ENCODE peak calls at places on chromosomes 16 and 17, in five cellular contexts. A is A549, D is HepG2, C is GM12878, O is GM23338. G is an unnamed sample.

GRCh38 chr16:53931946-53932345 is 228.0 kb downstream of the FTO start:
- DNase-seq in A (no peak), D (no peak), C (no peak), O (no peak), G (no peak)

GRCh38 chr17:34850023-34850422 is 111.2 kb downstream of the CCT6B start:
- DNase-seq in A (no peak), D (no peak), C (no peak), O (no peak), G (no peak)

GRCh38 chr16:5498562-5498961 is 401.0 kb upstream of the EEF2KMT start:
- DNase-seq in A (no peak), D (no peak), C (no peak), O (no peak), G (no peak)

GRCh38 chr17:51860934-51861561 is 297.5 kb downstream of the CA10 start:
- DNase-seq in A (peak), D (peak), C (no peak), O (peak), G (peak)

GRCh38 chr17:15507896-15508295 is 40.5 kb upstream of the CDRT4 start:
- DNase-seq in A (no peak), D (no peak), C (no peak), O (no peak), G (no peak)

GRCh38 chr17:74532115-74532514 is 840 bp upstream of the CD300LB start:
- DNase-seq in A (no peak), D (no peak), C (no peak), O (peak), G (no peak)

GRCh38 chr16:58853830-58854229 is 119.7 kb upstream of the GOT2 start:
- DNase-seq in A (no peak), D (no peak), C (no peak), O (no peak), G (no peak)

GRCh38 chr16:14487579-14487978 is 142.5 kb downstream of the PARN start:
- DNase-seq in A (no peak), D (no peak), C (no peak), O (no peak), G (peak)

GRCh38 chr17:49565948-49566491 is 9.7 kb upstream of the NXPH3 start:
- DNase-seq in A (no peak), D (no peak), C (no peak), O (no peak), G (peak)

GRCh38 chr16:58236831-58237230 is 38.9 kb upstream of the CSNK2A2 start:
- DNase-seq in A (no peak), D (no peak), C (no peak), O (peak), G (no peak)

GRCh38 chr17:51585514-51586104 is 325.3 kb downstream of the UTP18 start:
- DNase-seq in A (peak), D (peak), C (no peak), O (peak), G (no peak)

GRCh38 chr17:8192070-8192815 is 2.3 kb upstream of the BORCS6 start:
- DNase-seq in A (peak), D (peak), C (peak), O (peak), G (peak)

GRCh38 chr17:50053654-50053960 is 2.3 kb upstream of the ITGA3 start:
- DNase-seq in A (no peak), D (no peak), C (no peak), O (no peak), G (no peak)

GRCh38 chr17:45692661-45693060 is 91.5 kb upstream of the CRHR1 start:
- DNase-seq in A (no peak), D (no peak), C (no peak), O (no peak), G (no peak)

GRCh38 chr16:85029413-85029794 is 1.8 kb downstream of the KIAA0513 start:
- DNase-seq in A (no peak), D (no peak), C (peak), O (no peak), G (peak)

GRCh38 chr17:83178533-83179201 is 99.3 kb downstream of the METRNL start:
- DNase-seq in A (no peak), D (no peak), C (no peak), O (no peak), G (no peak)

GRCh38 chr16:66516808-66517585 is 32.9 kb downstream of the TK2 start:
- DNase-seq in A (peak), D (peak), C (peak), O (no peak), G (peak)

GRCh38 chr17:41882756-41883155 is 17.5 kb upstream of the KLHL11 start:
- DNase-seq in A (no peak), D (no peak), C (no peak), O (no peak), G (no peak)

GRCh38 chr17:44921122-44921882 is 6.0 kb upstream of the GFAP start:
- DNase-seq in A (no peak), D (no peak), C (no peak), O (peak), G (peak)

GRCh38 chr17:15157051-15157450 is 108.1 kb downstream of the PMP22 start:
- DNase-seq in A (no peak), D (no peak), C (no peak), O (no peak), G (no peak)

GRCh38 chr17:4706121-4706520 is 2.2 kb upstream of the PELP1 start:
- DNase-seq in A (no peak), D (no peak), C (no peak), O (peak), G (no peak)

GRCh38 chr17:31472137-31472536 is 80.7 kb downstream of the RAB11FIP4 start:
- DNase-seq in A (no peak), D (peak), C (no peak), O (no peak), G (peak)

GRCh38 chr16:89981414-89981813 is 32.9 kb downstream of the DEF8 start:
- DNase-seq in A (no peak), D (no peak), C (no peak), O (no peak), G (no peak)

GRCh38 chr17:43418441-43419374 is 19.9 kb downstream of the ARL4D start:
- DNase-seq in A (peak), D (peak), C (no peak), O (peak), G (no peak)

GRCh38 chr16:50570808-50571598 is 22.8 kb downstream of the NKD1 start:
- DNase-seq in A (no peak), D (no peak), C (no peak), O (no peak), G (no peak)

GRCh38 chr17:75319818-75320691 is 30.8 kb upstream of the SLC25A19 start:
- DNase-seq in A (no peak), D (no peak), C (no peak), O (no peak), G (no peak)

GRCh38 chr17:58756246-58757161 is 850 bp downstream of the PPM1E start:
- DNase-seq in A (no peak), D (no peak), C (no peak), O (peak), G (peak)

GRCh38 chr17:73010414-73010813 is 82.1 kb downstream of the SLC39A11 start:
- DNase-seq in A (no peak), D (peak), C (no peak), O (no peak), G (no peak)

GRCh38 chr16:47578573-47578972 is 117.4 kb downstream of the PHKB start:
- DNase-seq in A (no peak), D (no peak), C (no peak), O (no peak), G (peak)

GRCh38 chr16:31129568-31130335 is 5.8 kb downstream of the PRSS8 start:
- DNase-seq in A (no peak), D (no peak), C (no peak), O (no peak), G (no peak)

GRCh38 chr16:53768167-53768566 is 64.2 kb downstream of the FTO start:
- DNase-seq in A (no peak), D (no peak), C (no peak), O (no peak), G (no peak)

GRCh38 chr17:50609376-50610074 is 25.2 kb upstream of the ABCC3 start:
- DNase-seq in A (no peak), D (no peak), C (no peak), O (no peak), G (no peak)

GRCh38 chr16:57998484-57998883 is 2.0 kb downstream of the ZNF319 start:
- DNase-seq in A (peak), D (no peak), C (no peak), O (no peak), G (no peak)

GRCh38 chr17:45302649-45303173 is 14.1 kb downstream of the MAP3K14 start:
- DNase-seq in A (no peak), D (no peak), C (peak), O (peak), G (no peak)

GRCh38 chr16:8173111-8173644 is 417.1 kb downstream of the TMEM114 start:
- DNase-seq in A (peak), D (peak), C (peak), O (peak), G (peak)

GRCh38 chr17:46061435-46061834 is 62.4 kb downstream of the STH start:
- DNase-seq in A (peak), D (no peak), C (no peak), O (peak), G (no peak)

DNA sequence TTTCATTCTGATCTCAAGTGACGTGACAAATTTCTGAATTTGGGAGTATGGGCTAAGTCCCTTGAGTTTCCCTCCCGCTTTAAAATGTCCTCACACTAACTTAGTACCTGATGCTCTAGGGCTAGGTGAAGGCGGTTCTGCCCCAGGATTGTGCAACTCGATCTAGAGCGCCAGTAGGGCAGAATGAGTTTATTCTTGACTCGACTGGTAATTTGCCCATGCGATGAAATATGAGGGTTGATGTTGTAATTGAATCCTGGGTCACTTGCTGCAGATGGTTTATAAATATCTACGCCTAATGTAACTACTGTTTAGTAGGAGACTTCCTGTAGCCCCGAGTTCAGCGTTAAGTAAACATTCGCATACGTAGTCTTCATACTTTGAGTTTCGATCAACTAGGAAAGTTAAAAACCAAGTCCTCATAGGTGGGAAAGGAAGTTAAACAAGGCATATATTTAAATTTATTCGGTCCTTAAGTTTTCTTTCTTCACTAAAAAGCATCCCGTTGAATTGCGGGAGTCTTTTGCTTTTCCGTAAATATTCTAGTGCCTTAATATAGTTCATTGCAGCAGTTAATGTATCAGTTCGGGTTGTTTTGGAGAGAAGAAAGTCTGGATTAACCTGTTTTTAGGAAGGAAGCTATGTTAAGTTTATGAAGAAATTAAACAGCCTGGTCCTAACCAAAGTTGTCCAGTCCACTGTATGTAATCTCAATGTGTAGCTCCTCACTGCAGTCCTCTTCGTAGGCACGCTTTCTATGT is 1.6 kb downstream of the CTCF start:
- DNase-seq in A (peak), D (peak), C (no peak), O (peak), G (no peak)
- TF ChIP-seq JUNB in A (no peak), D (no peak), C (no peak), O (no peak), G (no peak)

DNA sequence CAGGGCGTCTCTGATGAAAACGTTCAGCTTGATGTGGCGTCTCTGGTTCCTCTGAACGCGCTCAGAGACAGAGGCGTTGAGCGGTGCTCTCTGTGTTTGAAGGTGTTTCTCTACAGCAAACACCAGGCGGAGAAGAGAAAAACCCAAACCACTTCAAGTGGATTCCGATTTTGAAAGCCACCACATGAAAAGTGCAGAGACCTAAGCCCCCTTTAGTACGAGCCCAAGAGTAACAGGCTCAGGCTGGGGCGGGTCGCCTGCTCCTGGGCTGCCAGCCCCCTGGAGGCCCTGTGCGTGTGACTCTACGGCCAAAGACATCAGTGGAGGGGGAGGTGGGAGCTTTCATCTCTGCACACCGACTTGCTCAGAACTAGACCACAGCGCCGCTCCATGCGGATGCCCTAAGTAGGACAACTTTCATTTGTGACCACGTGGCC is 328.4 kb downstream of the MAF start:
- DNase-seq in A (no peak), D (no peak), C (no peak), O (no peak), G (no peak)
- TF ChIP-seq JUNB in A (no peak), D (no peak), C (no peak), O (no peak), G (no peak)

GRCh38 chr17:1919206-1919605 is 89.4 kb downstream of the RPA1 start:
- DNase-seq in A (no peak), D (no peak), C (no peak), O (no peak), G (no peak)
- TF ChIP-seq JUNB in A (no peak), D (no peak), C (no peak), O (no peak), G (no peak)

DNA sequence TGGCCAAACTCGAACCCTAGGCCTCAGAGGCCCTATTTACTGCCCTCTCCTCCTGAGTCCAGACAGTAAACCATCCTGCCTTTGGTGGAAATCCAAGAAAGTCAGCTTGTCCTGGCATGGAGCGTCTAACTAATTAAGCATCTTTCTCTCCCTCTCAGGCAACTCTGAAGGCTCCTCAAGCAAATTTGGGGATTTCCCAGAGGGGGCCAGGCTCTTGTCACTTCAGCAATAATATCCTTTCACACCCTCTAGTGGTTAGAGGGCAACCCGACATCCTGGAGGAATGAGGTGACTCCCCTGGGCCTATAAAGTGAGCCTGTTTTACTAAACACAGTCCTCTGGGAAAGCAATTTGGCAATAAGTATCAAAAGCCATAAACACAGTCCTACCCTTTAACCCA is 60.4 kb downstream of the NOG start:
- DNase-seq in A (peak), D (peak), C (peak), O (peak), G (peak)
- TF ChIP-seq JUNB in A (no peak), D (no peak), C (no peak), O (no peak), G (no peak)

DNA sequence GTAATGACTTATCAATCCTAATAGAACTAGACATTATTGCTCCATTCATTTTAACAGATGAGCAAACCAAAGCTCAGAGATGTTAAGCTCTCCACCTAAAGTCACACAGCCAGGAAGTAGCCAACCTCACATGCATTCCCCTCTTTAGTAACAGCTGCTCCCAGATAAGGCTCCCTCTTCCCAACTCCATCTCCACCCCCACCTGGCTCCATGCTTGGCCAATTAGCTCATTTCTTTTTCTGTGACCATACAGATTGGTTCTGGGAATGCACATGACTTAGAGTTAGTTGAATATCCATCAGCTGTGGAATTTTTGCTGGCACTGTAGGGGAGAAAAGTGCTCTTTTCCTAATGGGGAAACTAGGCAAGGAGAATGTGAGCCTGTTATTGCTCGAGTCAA is 13.0 kb downstream of the CBLN1 start:
- DNase-seq in A (no peak), D (no peak), C (no peak), O (no peak), G (no peak)
- TF ChIP-seq JUNB in A (no peak), D (no peak), C (no peak), O (no peak), G (no peak)

GRCh38 chr17:76528528-76529223 is 8.8 kb downstream of the CYGB start:
- DNase-seq in A (no peak), D (no peak), C (no peak), O (no peak), G (peak)
- TF ChIP-seq JUNB in A (no peak), D (no peak), C (no peak), O (no peak), G (no peak)

DNA sequence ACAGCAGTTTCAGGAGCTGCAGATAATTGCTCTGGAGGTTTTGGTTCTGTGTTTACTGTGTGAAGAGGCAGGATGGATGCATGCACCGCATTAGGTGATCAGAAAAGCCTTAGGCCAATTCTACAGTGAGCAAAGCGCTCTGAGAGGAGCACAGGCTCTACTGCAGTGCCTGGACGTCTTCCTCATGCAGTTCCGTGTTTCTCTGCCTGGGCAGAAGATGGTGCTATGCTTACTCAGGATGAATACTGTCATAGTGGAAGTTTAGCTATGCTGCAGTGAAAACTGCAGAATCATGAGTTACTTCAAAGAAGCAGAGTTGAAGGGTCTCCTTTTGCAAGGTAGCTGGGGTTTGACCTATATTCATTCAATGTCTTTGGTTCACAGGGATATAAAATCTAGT is 1012.4 kb downstream of the KCNJ18 start:
- DNase-seq in A (peak), D (no peak), C (no peak), O (no peak), G (no peak)
- TF ChIP-seq JUNB in A (no peak), D (no peak), C (no peak), O (no peak), G (no peak)

GRCh38 chr17:66687570-66688284 is 147.2 kb upstream of the CACNG5 start:
- DNase-seq in A (no peak), D (no peak), C (no peak), O (no peak), G (no peak)
- TF ChIP-seq JUNB in A (no peak), D (no peak), C (no peak), O (no peak), G (no peak)

GRCh38 chr17:56658648-56659047 is 65.1 kb downstream of the NOG start:
- DNase-seq in A (no peak), D (no peak), C (no peak), O (no peak), G (no peak)
- TF ChIP-seq JUNB in A (no peak), D (no peak), C (no peak), O (no peak), G (no peak)

GRCh38 chr16:49441366-49441780 is 67.8 kb downstream of the C16orf78 start:
- DNase-seq in A (no peak), D (no peak), C (peak), O (peak), G (no peak)
- TF ChIP-seq JUNB in A (no peak), D (no peak), C (no peak), O (no peak), G (no peak)

G was measured in K562.